ENCODE peak calls at places on chromosomes 16 and 17, in four cellular contexts. One of them, this sample, is unnamed.

GRCh38 chr17:1001640-1002411 is 4.9 kb downstream of the TIMM22 start:
- DNase-seq in sigmoid colon: no peak
- DNase-seq in small intestine: no peak
- DNase-seq in tibial nerve: peak
- DNase-seq in this sample: peak

GRCh38 chr16:2835638-2836493 is 5.8 kb downstream of the ZG16B start:
- DNase-seq in sigmoid colon: no peak
- DNase-seq in small intestine: peak
- DNase-seq in tibial nerve: no peak
- DNase-seq in this sample: peak

GRCh38 chr17:17587614-17588336 is 3.7 kb downstream of the PEMT start:
- DNase-seq in sigmoid colon: no peak
- DNase-seq in small intestine: no peak
- DNase-seq in tibial nerve: no peak
- DNase-seq in this sample: no peak

GRCh38 chr17:69462882-69463281 is 48.4 kb downstream of the MAP2K6 start:
- DNase-seq in sigmoid colon: no peak
- DNase-seq in small intestine: no peak
- DNase-seq in tibial nerve: no peak
- DNase-seq in this sample: no peak

GRCh38 chr16:56950881-56951771 is 10.6 kb upstream of the CETP start:
- DNase-seq in sigmoid colon: peak
- DNase-seq in small intestine: peak
- DNase-seq in tibial nerve: peak
- DNase-seq in this sample: peak

GRCh38 chr16:59339871-59340270 is 605.8 kb upstream of the GOT2 start:
- DNase-seq in sigmoid colon: no peak
- DNase-seq in small intestine: no peak
- DNase-seq in tibial nerve: no peak
- DNase-seq in this sample: no peak

GRCh38 chr17:28725166-28725659 is 820 bp downstream of the TLCD1 start:
- DNase-seq in sigmoid colon: peak
- DNase-seq in small intestine: peak
- DNase-seq in tibial nerve: no peak
- DNase-seq in this sample: no peak

GRCh38 chr16:84735846-84736586 is 36.2 kb downstream of the USP10 start:
- DNase-seq in sigmoid colon: no peak
- DNase-seq in small intestine: peak
- DNase-seq in tibial nerve: no peak
- DNase-seq in this sample: no peak

GRCh38 chr17:72713701-72714100 is 378.8 kb downstream of the SLC39A11 start:
- DNase-seq in sigmoid colon: no peak
- DNase-seq in small intestine: no peak
- DNase-seq in tibial nerve: no peak
- DNase-seq in this sample: no peak

DNA sequence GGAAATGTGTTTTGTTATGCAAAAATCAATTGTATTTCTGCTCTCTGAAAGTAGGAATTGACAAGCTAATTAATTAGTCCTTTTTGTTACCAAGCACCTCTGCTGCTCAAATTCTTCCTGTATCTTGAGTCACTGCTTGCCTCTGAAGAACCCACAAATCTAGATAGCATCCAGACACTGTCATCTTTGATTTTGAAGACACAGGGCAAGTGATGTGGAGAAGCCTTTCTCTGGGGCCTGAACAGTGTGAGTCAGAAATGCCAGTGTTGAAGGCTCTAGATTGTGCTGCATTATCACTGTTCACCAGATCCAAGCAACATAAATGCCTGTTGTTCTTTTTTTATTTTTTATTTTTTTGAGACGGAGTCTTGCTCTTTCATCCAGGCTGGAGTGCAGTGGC is 10.9 kb upstream of the ST6GALNAC1 start:
- DNase-seq in sigmoid colon: no peak
- DNase-seq in small intestine: no peak
- DNase-seq in tibial nerve: no peak
- DNase-seq in this sample: no peak
- H3K4me3 ChIP-seq in sigmoid colon: no peak
- H3K4me3 ChIP-seq in small intestine: no peak
- H3K4me3 ChIP-seq in tibial nerve: no peak
- H3K4me3 ChIP-seq in this sample: no peak

DNA sequence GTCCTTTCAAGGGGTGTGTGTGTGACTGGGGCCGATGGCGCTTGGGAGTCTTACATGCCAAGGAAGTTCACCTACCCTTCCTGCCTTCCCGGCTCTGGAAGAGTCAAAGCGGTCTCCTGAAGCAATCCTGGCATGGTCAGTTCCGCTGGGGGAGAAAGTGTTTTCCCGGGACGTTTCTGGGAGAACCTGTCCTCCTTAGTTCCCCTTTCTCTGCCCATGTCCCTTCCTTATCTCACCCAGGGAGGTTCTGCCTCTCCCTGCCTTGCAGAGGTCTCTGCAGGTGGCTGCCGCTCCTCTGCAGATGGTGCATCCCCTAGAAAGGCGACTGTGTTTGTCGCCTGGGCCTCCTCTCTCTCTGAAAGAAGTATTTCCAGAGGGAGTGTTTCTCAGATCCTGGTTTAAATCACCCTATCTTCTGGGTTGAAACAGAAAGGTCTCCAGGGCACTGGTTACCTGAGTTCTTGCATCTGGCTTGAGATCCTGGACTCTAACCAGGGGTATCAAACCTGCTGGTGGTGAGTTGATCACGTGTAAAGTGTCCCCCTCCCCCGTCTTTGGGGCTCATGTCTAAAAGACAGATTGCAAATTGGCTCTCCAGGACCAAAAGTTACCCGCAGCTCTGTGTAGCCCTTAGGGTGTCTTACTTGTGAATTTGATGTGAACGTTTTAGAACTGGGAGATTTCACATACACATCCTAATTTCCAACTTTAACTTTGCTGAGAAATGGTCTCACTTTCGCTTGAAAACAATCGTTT is 1.9 kb downstream of the PRKCB start:
- DNase-seq in sigmoid colon: no peak
- DNase-seq in small intestine: no peak
- DNase-seq in tibial nerve: no peak
- DNase-seq in this sample: no peak
- H3K4me3 ChIP-seq in sigmoid colon: peak
- H3K4me3 ChIP-seq in small intestine: peak
- H3K4me3 ChIP-seq in tibial nerve: no peak
- H3K4me3 ChIP-seq in this sample: no peak

GRCh38 chr17:77324227-77324626 is 183.5 kb downstream of the SEC14L1 start:
- DNase-seq in sigmoid colon: peak
- DNase-seq in small intestine: no peak
- DNase-seq in tibial nerve: no peak
- DNase-seq in this sample: peak

GRCh38 chr17:77327181-77327565 is 186.4 kb downstream of the SEC14L1 start:
- DNase-seq in sigmoid colon: peak
- DNase-seq in small intestine: no peak
- DNase-seq in tibial nerve: no peak
- DNase-seq in this sample: peak

GRCh38 chr17:77325537-77325825 is 184.7 kb downstream of the SEC14L1 start:
- DNase-seq in sigmoid colon: no peak
- DNase-seq in small intestine: no peak
- DNase-seq in tibial nerve: no peak
- DNase-seq in this sample: no peak

GRCh38 chr17:77326636-77327035 is 185.9 kb downstream of the SEC14L1 start:
- DNase-seq in sigmoid colon: peak
- DNase-seq in small intestine: no peak
- DNase-seq in tibial nerve: no peak
- DNase-seq in this sample: peak

DNA sequence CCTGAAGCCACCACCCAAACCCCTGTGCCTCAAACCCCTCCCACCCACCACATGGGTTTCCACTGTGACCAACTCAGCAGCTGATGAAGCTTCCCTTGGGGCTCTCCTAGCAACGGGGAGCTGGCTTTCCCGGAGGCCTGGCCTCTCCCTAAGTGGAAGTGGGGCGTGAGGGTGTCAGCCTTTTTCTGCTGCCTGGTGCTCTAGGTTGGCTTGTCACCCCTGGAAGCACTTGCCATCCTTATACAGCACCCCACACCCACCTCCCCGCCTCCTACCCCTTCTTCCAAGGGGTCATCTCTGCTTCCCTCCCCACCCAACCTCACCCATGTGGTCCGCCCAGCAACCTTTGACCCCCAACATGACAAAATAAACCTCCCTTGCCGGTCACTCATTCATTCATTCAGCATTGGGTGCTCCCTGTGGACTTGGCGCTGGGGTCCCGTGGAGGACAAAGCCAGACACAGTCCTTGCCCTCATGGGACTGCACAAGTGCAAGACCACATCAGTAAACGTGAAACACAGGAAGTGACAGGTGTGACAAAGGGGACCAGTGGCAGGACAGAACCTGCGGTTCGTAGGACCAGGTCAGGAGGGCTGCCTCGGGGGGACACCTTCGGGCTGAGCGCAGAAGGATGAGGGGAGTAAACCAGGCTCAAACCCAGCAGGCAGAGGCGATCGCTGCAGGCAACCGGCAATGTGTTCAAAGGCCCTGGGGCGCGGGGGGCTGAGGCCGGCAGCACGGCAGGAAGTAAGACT is 185.2 kb downstream of the SEC14L1 start:
- DNase-seq in sigmoid colon: peak
- DNase-seq in small intestine: peak
- DNase-seq in tibial nerve: no peak
- DNase-seq in this sample: no peak
- H3K4me3 ChIP-seq in sigmoid colon: no peak
- H3K4me3 ChIP-seq in small intestine: no peak
- H3K4me3 ChIP-seq in tibial nerve: no peak
- H3K4me3 ChIP-seq in this sample: no peak

DNA sequence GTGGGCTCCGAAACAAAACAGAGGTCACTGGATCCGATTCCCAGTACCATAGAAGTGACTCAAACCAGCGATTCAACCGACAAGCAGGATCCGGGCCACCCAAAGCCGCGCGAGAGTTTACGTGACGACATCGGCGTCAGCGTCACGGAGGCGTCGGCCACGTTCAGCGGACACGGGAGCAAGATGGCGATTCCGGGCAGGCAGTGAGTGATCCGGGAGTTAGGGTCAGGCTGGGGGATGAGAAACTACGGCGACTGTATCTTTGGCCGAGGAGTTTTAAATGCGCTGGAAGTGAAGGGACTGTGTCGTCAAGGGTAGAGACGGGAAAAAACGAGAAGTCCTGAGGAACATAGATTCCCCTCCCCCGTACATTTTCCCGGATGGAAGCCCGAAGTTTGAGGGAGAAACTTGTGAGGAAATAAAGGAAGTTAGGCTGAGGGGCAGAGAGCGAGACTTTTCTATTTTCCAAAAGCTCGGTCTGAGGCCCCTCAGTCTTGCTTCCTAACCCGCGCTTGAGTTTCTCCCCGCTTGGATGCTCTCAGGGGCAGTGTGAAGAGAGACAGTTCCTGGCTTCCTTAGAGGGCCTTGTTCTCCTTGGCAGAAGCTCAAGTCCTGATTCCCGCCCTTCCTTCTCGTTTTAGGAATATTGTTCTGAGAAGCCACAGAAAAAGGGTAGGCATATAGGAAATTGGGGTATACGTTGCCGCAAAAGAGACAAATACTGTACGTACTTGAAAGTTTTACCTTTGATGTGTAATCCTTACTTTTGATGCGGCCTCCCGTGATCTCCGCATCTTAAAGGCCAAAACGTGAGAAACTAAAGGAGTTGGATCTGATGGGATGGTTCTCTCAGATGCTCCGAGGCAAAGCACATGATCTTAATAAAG is at the start of gene NSRP1:
- DNase-seq in sigmoid colon: peak
- DNase-seq in small intestine: peak
- DNase-seq in tibial nerve: peak
- DNase-seq in this sample: peak
- H3K4me3 ChIP-seq in sigmoid colon: peak
- H3K4me3 ChIP-seq in small intestine: peak
- H3K4me3 ChIP-seq in tibial nerve: peak
- H3K4me3 ChIP-seq in this sample: peak

DNA sequence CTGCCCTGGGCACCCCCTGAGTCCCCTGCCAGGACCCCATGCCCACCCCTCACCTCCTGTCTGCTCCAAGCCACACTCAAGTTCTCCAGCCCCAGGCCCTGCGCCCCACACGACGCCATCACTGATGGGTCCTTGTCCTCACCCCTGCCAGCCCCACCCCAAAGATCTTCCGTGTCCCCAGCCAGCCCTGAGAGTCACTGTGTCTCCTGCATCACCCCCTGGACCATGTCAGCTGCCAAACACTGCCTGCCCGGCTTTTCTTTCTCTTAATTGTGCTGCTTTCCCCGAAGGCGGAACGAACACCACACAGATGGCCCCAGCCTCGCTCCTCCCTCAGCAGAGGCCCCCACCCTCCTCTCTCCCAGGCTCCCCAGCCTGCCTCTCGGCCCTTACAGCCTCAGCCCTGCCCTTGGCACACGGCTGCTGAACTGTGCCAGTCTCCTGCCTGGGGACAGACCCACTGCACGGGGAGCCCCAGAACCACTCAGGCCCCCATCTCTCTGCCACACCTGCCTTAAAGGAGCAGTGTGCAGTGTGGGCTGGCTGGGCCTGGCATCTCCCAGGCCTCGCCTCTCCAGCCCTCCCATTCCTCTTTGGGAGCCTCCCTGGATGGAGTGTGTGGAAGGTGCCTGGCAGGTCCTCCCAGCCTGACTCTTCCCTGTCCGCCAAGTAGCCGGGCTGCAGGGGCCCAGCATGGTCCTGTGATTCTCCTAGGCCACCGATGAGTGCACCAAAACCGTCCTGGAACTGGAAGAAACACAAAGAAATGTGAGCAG is 4.7 kb upstream of the GAA start:
- DNase-seq in sigmoid colon: peak
- DNase-seq in small intestine: no peak
- DNase-seq in tibial nerve: no peak
- DNase-seq in this sample: no peak
- H3K4me3 ChIP-seq in sigmoid colon: no peak
- H3K4me3 ChIP-seq in small intestine: no peak
- H3K4me3 ChIP-seq in tibial nerve: no peak
- H3K4me3 ChIP-seq in this sample: no peak

DNA sequence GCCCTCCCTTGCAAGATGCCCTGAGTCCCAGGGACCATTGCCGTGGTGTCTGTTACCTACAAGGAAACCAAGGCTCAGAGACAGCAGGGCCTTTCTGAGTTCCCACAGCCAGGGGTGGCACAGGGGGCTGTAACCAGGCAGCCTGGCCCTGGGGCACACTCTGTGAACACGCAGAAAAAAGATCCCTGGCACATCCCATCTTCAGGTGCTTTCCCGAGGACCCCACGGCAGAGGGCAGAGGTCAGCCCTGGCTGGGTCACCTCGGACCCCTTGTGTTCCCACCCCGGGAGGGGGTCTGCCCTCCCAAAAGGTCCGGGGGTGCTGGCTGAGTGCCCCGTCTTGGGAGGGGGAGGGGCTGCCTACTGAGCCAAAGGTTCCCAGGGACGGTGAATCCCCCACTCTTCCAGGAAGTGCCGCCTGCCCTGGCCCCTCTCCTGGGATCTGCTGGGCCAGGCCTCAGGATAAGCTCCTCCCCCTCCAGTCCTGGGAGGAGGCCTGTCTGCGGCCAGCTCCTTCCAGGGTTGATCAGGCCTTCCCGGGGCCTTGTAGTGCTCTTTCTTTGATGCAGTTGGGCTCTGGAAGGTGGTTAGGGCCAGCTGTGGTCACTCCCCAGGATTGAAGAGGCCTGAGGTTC is 8.1 kb downstream of the GLIS2 start:
- DNase-seq in sigmoid colon: peak
- DNase-seq in small intestine: no peak
- DNase-seq in tibial nerve: peak
- DNase-seq in this sample: peak
- H3K4me3 ChIP-seq in sigmoid colon: peak
- H3K4me3 ChIP-seq in small intestine: no peak
- H3K4me3 ChIP-seq in tibial nerve: no peak
- H3K4me3 ChIP-seq in this sample: no peak

This sample was measured in aorta.